ENCODE peak calls at places on chromosome 15, in seven cellular contexts. One of them, this sample, is unnamed.

GRCh38 chr15:80777137-80777536 is 2.0 kb upstream of the CEMIP start:
- DNase-seq in Calu3: no peak
- DNase-seq in central memory CD4-positive, alpha-beta T cell: no peak
- DNase-seq in coronary artery: no peak
- DNase-seq in brain microvascular endothelial cell: peak; percentile 80
- DNase-seq in pancreas: no peak
- DNase-seq in neural crest cell: no peak
- DNase-seq in this sample: no peak

GRCh38 chr15:88708256-88709054 is 69.6 kb downstream of the ISG20 start:
- DNase-seq in Calu3: no peak
- DNase-seq in central memory CD4-positive, alpha-beta T cell: no peak
- DNase-seq in coronary artery: no peak
- DNase-seq in brain microvascular endothelial cell: peak; percentile 66
- DNase-seq in pancreas: no peak
- DNase-seq in neural crest cell: no peak
- DNase-seq in this sample: no peak

GRCh38 chr15:63466378-63467192 is 37.8 kb upstream of the USP3 start:
- DNase-seq in Calu3: peak; percentile 69
- DNase-seq in central memory CD4-positive, alpha-beta T cell: peak; percentile 70
- DNase-seq in coronary artery: no peak
- DNase-seq in brain microvascular endothelial cell: peak; percentile 65
- DNase-seq in pancreas: no peak
- DNase-seq in neural crest cell: peak; percentile 52
- DNase-seq in this sample: peak; percentile 74

GRCh38 chr15:73265536-73266153 is 103.1 kb downstream of the HCN4 start:
- DNase-seq in Calu3: peak; percentile 70
- DNase-seq in central memory CD4-positive, alpha-beta T cell: peak; percentile 32
- DNase-seq in coronary artery: no peak
- DNase-seq in brain microvascular endothelial cell: peak; percentile 55
- DNase-seq in pancreas: no peak
- DNase-seq in neural crest cell: peak; percentile 44
- DNase-seq in this sample: peak; percentile 3

GRCh38 chr15:25437751-25438600 is 848 bp downstream of the UBE3A start:
- DNase-seq in Calu3: peak; percentile 37
- DNase-seq in central memory CD4-positive, alpha-beta T cell: peak; percentile 34
- DNase-seq in coronary artery: peak; percentile 78
- DNase-seq in brain microvascular endothelial cell: peak; percentile 12
- DNase-seq in pancreas: peak; percentile 51
- DNase-seq in neural crest cell: peak; percentile 65
- DNase-seq in this sample: peak; percentile 74

GRCh38 chr15:74872702-74873035 is 496 bp downstream of the SCAMP2 start:
- DNase-seq in Calu3: no peak
- DNase-seq in central memory CD4-positive, alpha-beta T cell: no peak
- DNase-seq in coronary artery: no peak
- DNase-seq in brain microvascular endothelial cell: no peak
- DNase-seq in pancreas: no peak
- DNase-seq in neural crest cell: no peak
- DNase-seq in this sample: no peak

GRCh38 chr15:79629687-79630086 is 197.6 kb downstream of the MINAR1 start:
- DNase-seq in Calu3: no peak
- DNase-seq in central memory CD4-positive, alpha-beta T cell: no peak
- DNase-seq in coronary artery: no peak
- DNase-seq in brain microvascular endothelial cell: no peak
- DNase-seq in pancreas: no peak
- DNase-seq in neural crest cell: no peak
- DNase-seq in this sample: no peak

GRCh38 chr15:89628791-89629715 is 26.2 kb downstream of the KIF7 start:
- DNase-seq in Calu3: no peak
- DNase-seq in central memory CD4-positive, alpha-beta T cell: no peak
- DNase-seq in coronary artery: no peak
- DNase-seq in brain microvascular endothelial cell: no peak
- DNase-seq in pancreas: no peak
- DNase-seq in neural crest cell: no peak
- DNase-seq in this sample: no peak

GRCh38 chr15:76161153-76162049 is 101.6 kb downstream of the TMEM266 start:
- DNase-seq in Calu3: no peak
- DNase-seq in central memory CD4-positive, alpha-beta T cell: no peak
- DNase-seq in coronary artery: no peak
- DNase-seq in brain microvascular endothelial cell: no peak
- DNase-seq in pancreas: no peak
- DNase-seq in neural crest cell: no peak
- DNase-seq in this sample: peak; percentile 15

GRCh38 chr15:90178468-90179435 is 22.4 kb upstream of the SEMA4B start:
- DNase-seq in Calu3: no peak
- DNase-seq in central memory CD4-positive, alpha-beta T cell: no peak
- DNase-seq in coronary artery: no peak
- DNase-seq in brain microvascular endothelial cell: no peak
- DNase-seq in pancreas: no peak
- DNase-seq in neural crest cell: no peak
- DNase-seq in this sample: no peak

GRCh38 chr15:25846377-25846776 is 16.8 kb downstream of the ATP10A start:
- DNase-seq in Calu3: no peak
- DNase-seq in central memory CD4-positive, alpha-beta T cell: peak; percentile 57
- DNase-seq in coronary artery: no peak
- DNase-seq in brain microvascular endothelial cell: no peak
- DNase-seq in pancreas: no peak
- DNase-seq in neural crest cell: no peak
- DNase-seq in this sample: no peak

GRCh38 chr15:59553879-59554735 is 57.5 kb upstream of the GCNT3 start:
- DNase-seq in Calu3: peak; percentile 66
- DNase-seq in central memory CD4-positive, alpha-beta T cell: no peak
- DNase-seq in coronary artery: no peak
- DNase-seq in brain microvascular endothelial cell: peak; percentile 74
- DNase-seq in pancreas: no peak
- DNase-seq in neural crest cell: no peak
- DNase-seq in this sample: no peak

GRCh38 chr15:47897525-47897924 is 180.2 kb downstream of the SEMA6D start:
- DNase-seq in Calu3: no peak
- DNase-seq in central memory CD4-positive, alpha-beta T cell: no peak
- DNase-seq in coronary artery: no peak
- DNase-seq in brain microvascular endothelial cell: no peak
- DNase-seq in pancreas: no peak
- DNase-seq in neural crest cell: no peak
- DNase-seq in this sample: no peak

GRCh38 chr15:69595009-69595825 is 142.6 kb downstream of the RPLP1 start:
- DNase-seq in Calu3: peak; percentile 43
- DNase-seq in central memory CD4-positive, alpha-beta T cell: no peak
- DNase-seq in coronary artery: peak; percentile 96
- DNase-seq in brain microvascular endothelial cell: no peak
- DNase-seq in pancreas: peak; percentile 75
- DNase-seq in neural crest cell: no peak
- DNase-seq in this sample: no peak

GRCh38 chr15:74815121-74815933 is 2.7 kb downstream of the LMAN1L start:
- DNase-seq in Calu3: peak; percentile 69
- DNase-seq in central memory CD4-positive, alpha-beta T cell: no peak
- DNase-seq in coronary artery: no peak
- DNase-seq in brain microvascular endothelial cell: no peak
- DNase-seq in pancreas: peak; percentile 68
- DNase-seq in neural crest cell: no peak
- DNase-seq in this sample: no peak

GRCh38 chr15:81064253-81064652 is 63.5 kb downstream of the TLNRD1 start:
- DNase-seq in Calu3: no peak
- DNase-seq in central memory CD4-positive, alpha-beta T cell: no peak
- DNase-seq in coronary artery: no peak
- DNase-seq in brain microvascular endothelial cell: no peak
- DNase-seq in pancreas: no peak
- DNase-seq in neural crest cell: no peak
- DNase-seq in this sample: peak; percentile 8

GRCh38 chr15:78051622-78052405 is 25.7 kb downstream of the TBC1D2B start:
- DNase-seq in Calu3: peak; percentile 47
- DNase-seq in central memory CD4-positive, alpha-beta T cell: no peak
- DNase-seq in coronary artery: no peak
- DNase-seq in brain microvascular endothelial cell: no peak
- DNase-seq in pancreas: peak; percentile 64
- DNase-seq in neural crest cell: no peak
- DNase-seq in this sample: no peak

GRCh38 chr15:40536501-40536900 is 28.3 kb downstream of the CCDC32 start:
- DNase-seq in Calu3: no peak
- DNase-seq in central memory CD4-positive, alpha-beta T cell: no peak
- DNase-seq in coronary artery: no peak
- DNase-seq in brain microvascular endothelial cell: peak; percentile 51
- DNase-seq in pancreas: no peak
- DNase-seq in neural crest cell: no peak
- DNase-seq in this sample: no peak

This sample was measured in dermis microvascular lymphatic vessel endothelial cell.